ENCODE peak calls at places on chromosomes 6 and 20, in eight cellular contexts. V is cardiac fibroblast, E is AG09309, F is HCT116, X is psoas muscle, H is GM12865, Y is mesothelial cell of epicardium, I is fibroblast of the aortic adventitia. K is an unnamed sample.
A peak's percentile ranks its signal among the peaks of the same experiment; 100 is the strongest.

GRCh38 chr20:15236812-15237211 is 899.4 kb upstream of the FLRT3 start:
- DNase-seq in X (no peak), H (peak; percentile 57), E (no peak), F (peak; percentile 45), V (peak; percentile 10), Y (no peak), I (peak; percentile 23), K (no peak)

GRCh38 chr6:44831002-44831610 is 443.6 kb downstream of the CDC5L start:
- DNase-seq in F (no peak), X (no peak), I (no peak), Y (no peak), V (peak; percentile 12), H (no peak), E (no peak), K (no peak)

GRCh38 chr6:37648465-37649330 is 49.0 kb downstream of the MDGA1 start:
- DNase-seq in E (no peak), I (no peak), Y (no peak), F (peak; percentile 47), V (no peak), X (no peak), H (no peak), K (no peak)

GRCh38 chr6:120055071-120055470 is 705.5 kb upstream of the MAN1A1 start:
- DNase-seq in F (no peak), V (no peak), H (no peak), I (no peak), Y (no peak), E (no peak), X (peak; percentile 38), K (no peak)

GRCh38 chr20:48880936-48881657 is 40.4 kb upstream of the ARFGEF2 start:
- DNase-seq in Y (no peak), X (no peak), I (peak; percentile 35), V (no peak), F (no peak), H (no peak), E (no peak), K (no peak)

GRCh38 chr20:36573798-36574277 is 441 bp downstream of the TGIF2 start:
- DNase-seq in X (peak; percentile 65), H (peak; percentile 59), V (no peak), F (no peak), I (no peak), E (no peak), Y (peak; percentile 40), K (no peak)

GRCh38 chr6:93021235-93021909 is 398.0 kb downstream of the EPHA7 start:
- DNase-seq in I (no peak), X (no peak), Y (no peak), H (no peak), E (no peak), F (no peak), V (no peak), K (no peak)

GRCh38 chr6:105359419-105360366 is 43.2 kb downstream of the PREP start:
- DNase-seq in F (no peak), I (peak; percentile 94), X (no peak), Y (no peak), E (peak; percentile 77), H (peak; percentile 26), V (peak; percentile 95), K (no peak)

GRCh38 chr6:29355603-29356002 is 13.1 kb downstream of the OR5V1 start:
- DNase-seq in X (no peak), V (no peak), Y (no peak), H (no peak), E (no peak), I (no peak), F (no peak), K (no peak)

DNA sequence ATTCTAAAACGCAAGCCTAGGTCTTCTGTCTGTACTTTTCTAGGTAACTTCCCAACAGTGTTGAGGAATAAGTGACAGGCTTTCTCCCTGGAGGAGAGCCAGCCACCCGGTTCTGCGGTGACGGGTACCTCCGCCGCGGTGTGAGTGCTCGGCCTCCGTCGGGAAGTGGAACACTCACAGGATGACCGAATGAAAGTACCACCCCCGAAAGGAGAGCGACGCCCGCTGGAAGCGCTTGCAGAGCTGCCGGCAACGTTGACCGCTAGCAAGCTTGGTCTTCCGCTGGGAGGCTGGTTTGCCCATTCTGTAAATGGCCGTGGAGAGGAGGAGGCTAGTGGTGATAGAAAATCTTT is 581 bp upstream of the TMEM242 start:
- DNase-seq in Y (peak; percentile 43), X (peak; percentile 90), F (peak; percentile 45), V (peak; percentile 83), I (peak; percentile 81), E (peak; percentile 41), H (peak; percentile 73), K (peak; percentile 85)
- TF ChIP-seq CTCF in Y (no peak), X (no peak), F (no peak), V (no peak), I (peak; percentile 32), E (peak; percentile 29), H (peak; percentile 12), K (no peak)

GRCh38 chr20:63956664-63957003 is 418 bp upstream of the UCKL1 start:
- DNase-seq in Y (no peak), F (no peak), E (no peak), H (no peak), X (no peak), I (no peak), V (no peak), K (no peak)

GRCh38 chr20:63953764-63954429 is 2.3 kb downstream of the UCKL1 start:
- DNase-seq in I (no peak), X (no peak), Y (no peak), F (no peak), V (no peak), H (no peak), E (no peak), K (no peak)

GRCh38 chr20:63957004-63957689 is 931 bp upstream of the UCKL1 start:
- DNase-seq in X (peak; percentile 82), V (peak; percentile 59), E (no peak), F (peak; percentile 73), H (peak; percentile 71), Y (no peak), I (peak; percentile 61), K (no peak)

GRCh38 chr20:63955846-63956663 is at the start of gene UCKL1:
- DNase-seq in Y (peak; percentile 86), V (peak; percentile 88), I (peak; percentile 90), E (peak; percentile 58), F (peak; percentile 79), X (peak; percentile 97), H (peak; percentile 95), K (peak; percentile 89)

GRCh38 chr20:63955281-63955845 is 853 bp downstream of the UCKL1 start:
- DNase-seq in I (peak; percentile 36), Y (no peak), F (no peak), H (peak; percentile 50), V (peak; percentile 31), X (no peak), E (no peak), K (no peak)
- TF ChIP-seq CTCF in I (no peak), Y (no peak), F (peak; percentile 42), H (peak; percentile 18), V (peak; percentile 13), X (peak; percentile 31), E (peak; percentile 17), K (peak; percentile 69)

GRCh38 chr6:49570474-49571079 is 20.1 kb downstream of the C6orf141 start:
- DNase-seq in F (no peak), E (no peak), X (no peak), V (peak; percentile 27), H (no peak), Y (no peak), I (peak; percentile 48), K (no peak)
- TF ChIP-seq CTCF in F (peak; percentile 42), E (peak; percentile 12), X (no peak), V (peak; percentile 14), H (no peak), Y (no peak), I (peak; percentile 16), K (no peak)

GRCh38 chr6:33826537-33826936 is 22.7 kb upstream of the MLN start:
- DNase-seq in X (no peak), F (no peak), H (no peak), Y (no peak), E (no peak), I (no peak), V (no peak), K (no peak)

GRCh38 chr6:33830635-33831240 is 26.9 kb upstream of the MLN start:
- DNase-seq in I (no peak), F (no peak), E (no peak), Y (no peak), X (no peak), V (no peak), H (no peak), K (no peak)

GRCh38 chr6:33828452-33828763 is 24.6 kb upstream of the MLN start:
- DNase-seq in E (no peak), X (no peak), V (no peak), I (no peak), F (no peak), Y (no peak), H (no peak), K (no peak)

GRCh38 chr6:33828764-33829731 is 25.2 kb upstream of the MLN start:
- DNase-seq in H (no peak), X (no peak), F (no peak), Y (no peak), I (peak; percentile 21), E (no peak), V (no peak), K (no peak)

DNA sequence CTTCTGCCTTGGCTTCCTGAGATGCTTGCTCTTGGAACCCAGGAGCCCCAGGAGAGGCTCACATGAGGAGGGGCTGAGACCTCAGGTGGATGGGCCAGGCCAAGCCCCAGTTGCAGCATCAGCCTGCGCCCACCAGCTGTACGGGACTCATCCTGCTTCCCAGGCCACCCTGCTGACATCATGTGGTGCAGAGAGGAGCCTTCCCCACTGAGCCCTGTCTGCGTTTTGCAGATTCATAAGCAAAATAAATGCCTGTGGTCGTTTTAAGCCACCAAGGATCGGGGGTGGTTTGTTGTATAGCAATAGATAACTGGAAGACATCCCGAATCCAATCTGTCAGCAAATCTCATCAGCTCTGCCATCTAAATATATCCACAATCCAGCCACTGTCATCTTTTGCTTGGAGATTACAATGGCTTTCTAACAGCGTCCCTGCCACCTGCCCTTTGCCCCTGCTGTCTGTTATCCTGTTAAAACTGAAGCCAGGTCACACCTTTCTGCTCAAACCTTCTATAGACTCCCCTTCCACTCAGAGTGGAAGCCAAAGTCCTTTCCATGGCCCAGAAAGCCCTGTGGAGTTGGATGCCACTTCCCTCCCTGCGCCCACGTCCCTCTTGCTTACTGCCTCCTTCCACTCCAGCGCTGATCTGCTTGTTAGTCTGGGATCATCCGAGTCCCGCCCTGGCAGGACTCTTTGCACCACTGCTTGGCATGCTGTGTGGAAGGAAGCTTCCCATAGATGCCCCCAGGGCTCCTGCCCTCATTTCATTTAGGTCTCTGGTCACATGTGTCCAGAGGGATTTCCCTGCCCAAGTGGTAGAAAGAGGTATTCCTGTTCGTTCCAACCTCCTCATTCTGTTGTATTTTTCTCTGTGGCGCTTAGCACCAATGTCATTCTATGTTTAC is 24.0 kb upstream of the MLN start:
- DNase-seq in I (no peak), X (no peak), F (no peak), Y (no peak), V (no peak), E (no peak), H (no peak), K (no peak)
- TF ChIP-seq CTCF in I (no peak), X (no peak), F (no peak), Y (no peak), V (no peak), E (no peak), H (no peak), K (no peak)

GRCh38 chr6:133817460-133818047 is 71.4 kb upstream of the TCF21 start:
- DNase-seq in X (no peak), V (no peak), I (no peak), H (peak; percentile 40), E (no peak), Y (no peak), F (peak; percentile 8), K (no peak)
- TF ChIP-seq CTCF in X (peak; percentile 39), V (peak; percentile 67), I (peak; percentile 62), H (peak; percentile 87), E (peak; percentile 48), Y (peak; percentile 77), F (peak; percentile 81), K (no peak)